ENCODE peak calls at places on chromosome 21, in four cellular contexts. O, U, T and C are unnamed samples.

GRCh38 chr21:16620921-16621320 is 891.1 kb downstream of the USP25 start:
- DNase-seq in O (no peak), U (no peak), T (no peak), C (no peak)

GRCh38 chr21:42214081-42214750 is 4.7 kb upstream of the ABCG1 start:
- DNase-seq in O (no peak), U (no peak), T (no peak), C (no peak)

GRCh38 chr21:26351661-26352060 is 181.1 kb upstream of the APP start:
- DNase-seq in O (no peak), U (no peak), T (no peak), C (no peak)

GRCh38 chr21:42063578-42064521 is 7.3 kb upstream of the UMODL1 start:
- DNase-seq in O (no peak), U (no peak), T (no peak), C (no peak)

GRCh38 chr21:42424848-42425602 is 21.3 kb downstream of the UBASH3A start:
- DNase-seq in O (no peak), U (no peak), T (peak; percentile 44), C (no peak)

GRCh38 chr21:16583567-16583966 is 853.8 kb downstream of the USP25 start:
- DNase-seq in O (no peak), U (no peak), T (peak; percentile 53), C (no peak)

GRCh38 chr21:31181089-31181757 is 142.9 kb upstream of the KRTAP19-8 start:
- DNase-seq in O (no peak), U (no peak), T (no peak), C (no peak)

GRCh38 chr21:29433366-29434059 is 134.8 kb downstream of the BACH1 start:
- DNase-seq in O (no peak), U (no peak), T (no peak), C (no peak)

GRCh38 chr21:43585924-43586411 is 73.3 kb downstream of the HSF2BP start:
- DNase-seq in O (no peak), U (no peak), T (peak; percentile 99), C (peak; percentile 61)

GRCh38 chr21:38323721-38324591 is 67.2 kb downstream of the KCNJ15 start:
- DNase-seq in O (no peak), U (no peak), T (no peak), C (no peak)

GRCh38 chr21:38688068-38688467 is 117.7 kb upstream of the ETS2 start:
- DNase-seq in O (no peak), U (no peak), T (no peak), C (no peak)

GRCh38 chr21:46478910-46479309 is 20.2 kb downstream of the DIP2A start:
- DNase-seq in O (no peak), U (no peak), T (no peak), C (no peak)

GRCh38 chr21:9763807-9764206 is 757.6 kb upstream of the TPTE start:
- DNase-seq in O (no peak), U (no peak), T (no peak), C (no peak)

GRCh38 chr21:42202321-42202720 is 16.6 kb upstream of the ABCG1 start:
- DNase-seq in O (no peak), U (no peak), T (no peak), C (no peak)

GRCh38 chr21:43207868-43208267 is 39.1 kb downstream of the CRYAA start:
- DNase-seq in O (peak; percentile 4), U (no peak), T (no peak), C (no peak)

GRCh38 chr21:36538761-36539160 is 58.8 kb upstream of the CLDN14 start:
- DNase-seq in O (no peak), U (no peak), T (no peak), C (no peak)

GRCh38 chr21:36540700-36541099 is 60.8 kb upstream of the CLDN14 start:
- DNase-seq in O (no peak), U (no peak), T (no peak), C (no peak)

GRCh38 chr21:36542312-36543101 is 62.6 kb upstream of the CLDN14 start:
- DNase-seq in O (peak; percentile 67), U (no peak), T (no peak), C (no peak)

GRCh38 chr21:36541721-36542139 is 61.8 kb upstream of the CLDN14 start:
- DNase-seq in O (no peak), U (no peak), T (no peak), C (no peak)

GRCh38 chr21:36539434-36540150 is 59.7 kb upstream of the CLDN14 start:
- DNase-seq in O (no peak), U (no peak), T (no peak), C (no peak)
- TF ChIP-seq MAX in O (no peak), U (no peak), T (no peak), C (no peak)

DNA sequence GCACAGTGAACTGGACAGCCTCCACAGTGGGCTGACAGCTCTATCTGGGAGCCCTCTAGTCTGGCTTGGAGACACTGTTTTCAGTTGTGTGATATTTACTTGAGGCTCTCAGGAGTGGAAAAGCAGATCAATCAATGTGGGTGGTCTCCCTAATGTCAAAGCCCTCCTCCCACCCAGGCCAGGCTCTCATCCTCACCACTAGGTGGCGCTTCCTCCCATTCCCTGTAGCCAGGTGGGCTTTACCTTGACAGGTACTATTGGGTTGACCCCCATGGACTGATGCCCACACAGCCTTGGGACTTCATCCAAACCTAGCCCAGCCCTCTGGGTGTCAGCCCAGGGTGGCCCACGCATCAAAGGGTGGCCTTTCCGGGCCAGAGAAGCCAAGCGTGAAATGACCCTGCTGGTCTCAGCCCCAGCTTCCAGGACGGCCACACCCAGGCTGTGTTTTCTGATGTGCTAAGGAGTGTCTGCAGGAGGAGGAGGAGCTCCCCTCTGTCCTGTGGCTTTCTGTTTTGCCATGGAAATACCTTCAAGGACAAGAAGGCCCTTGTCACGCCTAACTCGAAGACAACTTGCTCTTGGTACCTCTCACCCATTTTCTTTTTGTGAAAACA is 54.0 kb downstream of the CLIC6 start:
- DNase-seq in O (peak; percentile 76), U (peak; percentile 75), T (no peak), C (no peak)
- TF ChIP-seq CTCF in O (peak; percentile 91), U (peak; percentile 69), T (peak; percentile 66), C (peak; percentile 97)

GRCh38 chr21:32768530-32768929 is 3.0 kb downstream of the PAXBP1 start:
- DNase-seq in O (no peak), U (no peak), T (no peak), C (no peak)
- TF ChIP-seq MAX in O (no peak), U (no peak), T (no peak), C (no peak)

DNA sequence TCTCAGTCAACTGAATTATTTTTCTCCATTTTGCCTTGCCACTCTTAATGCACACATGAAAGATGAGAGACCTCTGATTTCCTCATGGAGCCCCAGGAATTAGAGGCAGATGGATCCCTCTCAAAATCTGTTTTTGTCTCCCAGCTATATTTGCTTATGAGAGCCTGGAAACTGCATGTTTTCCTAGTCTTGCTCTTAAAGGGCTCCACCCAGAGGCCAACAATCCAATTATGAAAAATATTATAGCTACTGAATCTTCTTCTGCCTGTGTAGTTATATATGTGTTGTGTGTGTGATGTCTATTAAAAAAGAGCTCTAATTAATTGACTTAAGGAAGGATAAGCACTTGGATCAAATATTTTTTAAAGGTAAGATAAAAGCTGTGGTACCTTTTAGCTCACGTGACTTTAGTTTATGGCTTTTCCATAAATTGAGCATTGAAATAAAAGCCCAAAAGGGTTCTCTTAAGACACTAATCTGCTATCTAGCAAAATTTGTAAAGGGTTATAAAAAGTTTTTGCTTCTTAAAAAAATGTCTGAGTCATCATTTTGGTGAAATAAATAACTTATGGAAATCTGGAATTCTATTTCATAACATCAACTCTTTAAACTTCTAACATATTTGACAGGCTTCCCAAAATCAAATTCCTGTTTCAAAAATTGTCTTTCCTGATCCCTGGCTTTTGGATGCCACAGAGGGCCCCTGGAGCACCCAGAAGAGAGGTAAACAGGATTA is 31.2 kb upstream of the TSPEAR start:
- DNase-seq in O (no peak), U (no peak), T (peak; percentile 13), C (no peak)
- TF ChIP-seq CTCF in O (no peak), U (peak; percentile 29), T (no peak), C (peak; percentile 46)

GRCh38 chr21:45018131-45019075 is 56.0 kb upstream of the ADARB1 start:
- DNase-seq in O (peak; percentile 19), U (peak; percentile 80), T (no peak), C (no peak)
- TF ChIP-seq MAX in O (no peak), U (no peak), T (no peak), C (no peak)